ENCODE peak calls at places on chromosomes 16 and 17, in five cellular contexts. W, L, R, U and F are unnamed samples.

GRCh38 chr16:56729351-56729735 is 586 bp upstream of the NUP93 start:
- DNase-seq in U (peak; percentile 31), W (no peak), R (no peak), L (no peak), F (no peak)

GRCh38 chr17:37642706-37643105 is 540 bp downstream of the DDX52 start:
- DNase-seq in R (peak; percentile 9), L (no peak), U (no peak), W (peak; percentile 35), F (no peak)

GRCh38 chr17:63356275-63356905 is 89.7 kb downstream of the CYB561 start:
- DNase-seq in R (peak; percentile 96), W (peak; percentile 79), L (no peak), U (no peak), F (no peak)

GRCh38 chr17:18246880-18247612 is 11.5 kb downstream of the FLII start:
- DNase-seq in W (peak; percentile 47), L (peak; percentile 94), U (peak; percentile 85), R (no peak), F (no peak)

GRCh38 chr16:3256146-3256875 is at the start of gene MEFV:
- DNase-seq in R (no peak), W (peak; percentile 64), L (no peak), U (no peak), F (no peak)

GRCh38 chr17:17570207-17570797 is 21.2 kb downstream of the PEMT start:
- DNase-seq in R (no peak), U (peak; percentile 72), W (peak; percentile 34), L (no peak), F (no peak)

GRCh38 chr16:59224426-59224825 is 490.3 kb upstream of the GOT2 start:
- DNase-seq in W (no peak), R (no peak), L (no peak), U (no peak), F (no peak)

GRCh38 chr16:31243734-31244670 is 15.8 kb upstream of the ITGAM start:
- DNase-seq in W (no peak), U (no peak), L (no peak), R (no peak), F (no peak)

GRCh38 chr17:59845595-59846390 is 47.0 kb downstream of the TUBD1 start:
- DNase-seq in L (peak; percentile 87), R (no peak), U (no peak), W (peak; percentile 74), F (no peak)

GRCh38 chr17:71934520-71934919 is 186.3 kb upstream of the SOX9 start:
- DNase-seq in W (no peak), R (no peak), U (no peak), L (no peak), F (no peak)

GRCh38 chr17:27245230-27245696 is 48.7 kb upstream of the WSB1 start:
- DNase-seq in U (peak; percentile 85), L (peak; percentile 86), R (no peak), W (peak; percentile 97), F (peak; percentile 47)
- H3K4me3 ChIP-seq in U (no peak overlapping the region), L (peak overlapping the region; percentile 1), R (peak overlapping the region; percentile 5), W (no peak overlapping the region), F (no peak overlapping the region)

DNA sequence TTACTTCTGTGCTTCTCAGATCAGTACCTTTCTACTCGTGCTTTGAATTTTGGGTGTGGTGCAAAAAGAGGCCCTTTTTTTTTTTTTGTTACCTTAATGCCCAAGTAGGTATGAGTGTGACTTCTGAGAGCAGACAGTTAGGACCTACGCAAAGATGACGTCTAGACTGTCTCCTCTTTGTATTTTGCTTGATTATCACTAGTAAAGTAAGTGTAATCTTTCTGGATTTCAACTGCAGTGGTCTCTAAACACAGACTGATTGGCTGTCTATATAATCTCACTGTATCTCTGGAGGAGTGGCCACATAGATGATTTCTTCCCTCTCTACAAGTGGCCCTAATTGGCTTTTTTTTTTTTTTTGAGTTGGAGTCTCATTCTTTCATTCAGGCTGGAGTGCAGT is 11.5 kb upstream of the CDK5R1 start:
- DNase-seq in U (no peak), L (no peak), R (no peak), W (no peak), F (no peak)
- H3K36me3 ChIP-seq in U (peaks cover 5% of the 10 kb centered on the region), L (peaks cover 86% of the 10 kb centered on the region), R (peaks cover 30% of the 10 kb centered on the region), W (peaks cover 70% of the 10 kb centered on the region), F (peaks cover 73% of the 10 kb centered on the region)

DNA sequence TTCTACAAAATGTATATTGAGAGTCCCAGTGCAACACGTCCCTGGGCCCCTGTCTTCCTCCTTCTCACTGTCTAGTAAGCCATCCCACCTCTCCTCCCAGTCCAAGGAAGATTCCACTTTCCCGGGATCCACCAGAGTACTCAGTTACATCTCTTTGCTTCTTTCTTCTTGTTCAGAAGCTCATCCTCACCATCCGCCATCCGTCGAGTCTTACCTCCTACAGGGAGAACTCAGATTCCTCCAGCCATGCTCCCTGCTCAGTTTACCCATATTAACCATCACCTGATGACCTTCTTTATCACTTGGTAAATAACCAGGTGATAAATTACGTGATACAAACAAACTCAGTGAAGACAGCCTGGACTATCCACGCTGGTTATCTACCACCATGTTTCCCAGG is 57.1 kb downstream of the CYTH1 start:
- DNase-seq in W (no peak), L (no peak), R (no peak), U (no peak), F (no peak)
- H3K4me3 ChIP-seq in W (no peak overlapping the region), L (no peak overlapping the region), R (no peak overlapping the region), U (no peak overlapping the region), F (peak overlapping the region; percentile 7)

GRCh38 chr16:50040028-50040427 is 15.0 kb downstream of the CNEP1R1 start:
- DNase-seq in U (no peak), W (peak; percentile 3), R (no peak), L (no peak), F (no peak)
- H3K36me3 ChIP-seq in U (peaks cover 4% of the 10 kb centered on the region), W (peaks cover 6% of the 10 kb centered on the region), R (no peaks in the 10 kb centered on the region), L (peaks cover 22% of the 10 kb centered on the region), F (peaks cover 5% of the 10 kb centered on the region)

DNA sequence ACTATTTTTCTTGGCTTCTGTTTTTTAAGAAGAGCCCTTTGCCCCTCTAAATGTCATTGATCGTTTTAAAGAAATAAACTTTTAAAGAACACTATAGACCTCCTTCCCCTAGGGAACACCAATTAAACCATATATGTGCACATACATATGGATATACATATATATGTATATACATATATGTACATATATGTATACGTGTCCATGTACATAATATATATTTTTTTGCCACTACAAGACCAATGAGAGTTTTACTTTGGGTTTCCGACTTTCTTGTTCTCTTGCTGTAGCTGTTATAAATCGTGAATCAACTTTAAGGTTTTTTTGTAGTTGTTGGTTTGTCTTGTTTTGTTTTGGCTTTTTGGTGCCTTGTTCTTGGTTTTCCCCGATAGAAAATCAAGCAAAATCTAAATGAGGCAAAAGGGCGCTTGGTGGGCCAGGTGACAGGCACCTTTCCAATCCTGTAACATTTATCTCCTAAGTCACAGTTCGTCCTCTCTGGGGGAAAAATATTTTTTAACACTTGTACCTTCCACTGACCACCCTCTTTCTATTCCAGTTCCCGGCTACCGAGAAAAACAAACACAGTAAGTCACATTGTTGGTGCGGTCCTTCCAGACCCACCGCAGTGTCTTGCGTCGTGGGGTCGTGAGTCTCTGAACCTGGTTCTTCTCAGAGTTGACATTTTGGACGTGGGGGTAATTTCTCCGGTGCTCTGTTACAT is 4.5 kb downstream of the FOXF1 start:
- DNase-seq in R (no peak), U (no peak), W (no peak), L (no peak), F (no peak)
- H3K4me3 ChIP-seq in R (no peak overlapping the region), U (no peak overlapping the region), W (no peak overlapping the region), L (no peak overlapping the region), F (no peak overlapping the region)

GRCh38 chr16:71924710-71925109 is 29.4 kb downstream of the IST1 start:
- DNase-seq in W (no peak), U (no peak), R (no peak), L (no peak), F (no peak)
- H3K36me3 ChIP-seq in W (peaks cover 80% of the 10 kb centered on the region), U (peaks cover 18% of the 10 kb centered on the region), R (peaks cover 27% of the 10 kb centered on the region), L (peaks cover 98% of the 10 kb centered on the region), F (peaks cover 64% of the 10 kb centered on the region)

GRCh38 chr17:32634167-32634566 is 147.4 kb downstream of the CDK5R1 start:
- DNase-seq in U (no peak), R (no peak), W (no peak), L (no peak), F (no peak)

GRCh38 chr17:32631341-32632109 is 144.7 kb downstream of the CDK5R1 start:
- DNase-seq in W (no peak), R (no peak), L (no peak), U (no peak), F (no peak)

DNA sequence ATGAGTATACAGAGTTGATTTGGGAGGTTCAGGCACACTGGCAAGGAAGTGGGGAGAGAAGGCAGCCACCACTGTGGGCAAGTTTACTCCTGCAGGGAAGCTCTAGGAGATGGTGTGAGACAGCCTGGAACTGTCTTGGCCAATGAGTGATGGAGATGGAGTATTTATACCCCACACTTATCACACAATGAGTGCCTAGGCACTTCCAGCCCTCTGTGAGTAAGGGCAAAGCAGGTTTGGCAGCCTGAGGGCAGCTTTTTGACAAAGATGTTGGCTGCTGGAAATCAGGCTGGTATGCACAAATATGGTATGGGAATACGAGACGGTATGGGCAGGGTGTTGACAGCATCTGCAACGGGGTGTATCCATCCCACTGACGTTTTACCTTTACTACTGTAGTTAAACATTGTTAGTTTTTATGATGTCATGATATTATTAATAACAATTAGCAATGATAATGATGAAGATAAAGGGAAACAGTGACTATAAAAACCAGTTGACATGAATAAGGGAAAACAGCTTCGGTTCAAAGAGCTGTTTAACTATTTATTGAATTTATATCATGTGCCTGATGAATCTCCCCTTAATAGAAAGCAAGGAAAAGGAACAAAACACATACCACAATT is 149.9 kb downstream of the CDK5R1 start:
- DNase-seq in R (no peak), L (no peak), U (no peak), W (no peak), F (no peak)
- H3K4me3 ChIP-seq in R (no peak overlapping the region), L (no peak overlapping the region), U (no peak overlapping the region), W (no peak overlapping the region), F (no peak overlapping the region)

GRCh38 chr17:19780846-19781245 is 32.7 kb upstream of the ALDH3A1 start:
- DNase-seq in U (no peak), W (no peak), L (no peak), R (no peak), F (no peak)
- H3K36me3 ChIP-seq in U (no peaks in the 10 kb centered on the region), W (peaks cover 22% of the 10 kb centered on the region), L (peaks cover 39% of the 10 kb centered on the region), R (peaks cover 11% of the 10 kb centered on the region), F (peaks cover 12% of the 10 kb centered on the region)